ENCODE peak calls at places on chromosome 20, in ten cellular contexts. Q is foreskin fibroblast, B is mucosa of descending colon, S is GM12865, F is heart right ventricle, M is fibroblast of the aortic adventitia, K is prostate gland, T is HL-60, P is tibial nerve, R is stomach. I is an unnamed sample.

GRCh38 chr20:52150440-52151258 is 40.9 kb downstream of the ZFP64 start:
- DNase-seq in Q (peak), B (no peak), S (peak), F (peak), M (peak), K (peak), T (no peak), P (no peak), R (no peak), I (no peak)

GRCh38 chr20:19976595-19977372 is 40.4 kb upstream of the NAA20 start:
- DNase-seq in Q (peak), B (no peak), S (no peak), F (peak), M (peak), K (peak), T (no peak), P (no peak), R (peak), I (no peak)

GRCh38 chr20:10594286-10594868 is 79.4 kb downstream of the JAG1 start:
- DNase-seq in Q (no peak), B (no peak), S (no peak), F (no peak), M (peak), K (no peak), T (no peak), P (no peak), R (no peak), I (no peak)

GRCh38 chr20:35478804-35479472 is 23.5 kb downstream of the CEP250 start:
- DNase-seq in Q (no peak), B (no peak), S (peak), F (no peak), M (no peak), K (no peak), T (no peak), P (no peak), R (no peak), I (no peak)

GRCh38 chr20:25148181-25148981 is 47.1 kb upstream of the ENTPD6 start:
- DNase-seq in Q (peak), B (peak), S (peak), F (peak), M (peak), K (peak), T (no peak), P (peak), R (peak), I (no peak)

GRCh38 chr20:10716855-10717254 is 43.1 kb upstream of the JAG1 start:
- DNase-seq in Q (peak), B (no peak), S (no peak), F (no peak), M (no peak), K (no peak), T (no peak), P (no peak), R (no peak), I (no peak)

GRCh38 chr20:10427060-10427692 is 6.8 kb downstream of the MKKS start:
- DNase-seq in Q (peak), B (peak), S (peak), F (peak), M (peak), K (peak), T (no peak), P (no peak), R (peak), I (no peak)

GRCh38 chr20:38181207-38181693 is 16.2 kb upstream of the TGM2 start:
- DNase-seq in Q (no peak), B (no peak), S (peak), F (no peak), M (no peak), K (no peak), T (no peak), P (no peak), R (no peak), I (no peak)

GRCh38 chr20:48215536-48215935 is 430.3 kb upstream of the SULF2 start:
- DNase-seq in Q (no peak), B (peak), S (no peak), F (no peak), M (no peak), K (no peak), T (no peak), P (no peak), R (no peak), I (no peak)

GRCh38 chr20:19928379-19929360 is 88.5 kb upstream of the NAA20 start:
- DNase-seq in Q (no peak), B (peak), S (no peak), F (no peak), M (no peak), K (peak), T (no peak), P (no peak), R (peak), I (no peak)

GRCh38 chr20:2402271-2402980 is 21.7 kb downstream of the TGM6 start:
- DNase-seq in Q (peak), B (no peak), S (peak), F (no peak), M (peak), K (no peak), T (no peak), P (no peak), R (no peak), I (peak)

GRCh38 chr20:19757487-19757972 is 528 bp upstream of the RIN2 start:
- DNase-seq in Q (peak), B (peak), S (no peak), F (peak), M (peak), K (peak), T (no peak), P (peak), R (peak), I (peak)

GRCh38 chr20:49572857-49573256 is 4.9 kb upstream of the PTGIS start:
- DNase-seq in Q (no peak), B (no peak), S (no peak), F (no peak), M (no peak), K (no peak), T (no peak), P (no peak), R (no peak), I (no peak)

GRCh38 chr20:43942661-43943285 is 28.1 kb downstream of the TOX2 start:
- DNase-seq in Q (peak), B (no peak), S (peak), F (no peak), M (peak), K (no peak), T (peak), P (no peak), R (no peak), I (no peak)

GRCh38 chr20:32029561-32029960 is 19.3 kb downstream of the CCM2L start:
- DNase-seq in Q (no peak), B (no peak), S (no peak), F (no peak), M (no peak), K (no peak), T (no peak), P (no peak), R (no peak), I (no peak)

GRCh38 chr20:32028647-32029372 is 18.6 kb downstream of the CCM2L start:
- DNase-seq in Q (no peak), B (no peak), S (no peak), F (no peak), M (no peak), K (no peak), T (no peak), P (no peak), R (no peak), I (no peak)

GRCh38 chr20:32021091-32021490 is 10.9 kb downstream of the CCM2L start:
- DNase-seq in Q (no peak), B (no peak), S (no peak), F (no peak), M (no peak), K (no peak), T (no peak), P (no peak), R (no peak), I (no peak)

GRCh38 chr20:32027653-32028052 is 17.4 kb downstream of the CCM2L start:
- DNase-seq in Q (no peak), B (no peak), S (no peak), F (no peak), M (no peak), K (no peak), T (no peak), P (no peak), R (no peak), I (no peak)

DNA sequence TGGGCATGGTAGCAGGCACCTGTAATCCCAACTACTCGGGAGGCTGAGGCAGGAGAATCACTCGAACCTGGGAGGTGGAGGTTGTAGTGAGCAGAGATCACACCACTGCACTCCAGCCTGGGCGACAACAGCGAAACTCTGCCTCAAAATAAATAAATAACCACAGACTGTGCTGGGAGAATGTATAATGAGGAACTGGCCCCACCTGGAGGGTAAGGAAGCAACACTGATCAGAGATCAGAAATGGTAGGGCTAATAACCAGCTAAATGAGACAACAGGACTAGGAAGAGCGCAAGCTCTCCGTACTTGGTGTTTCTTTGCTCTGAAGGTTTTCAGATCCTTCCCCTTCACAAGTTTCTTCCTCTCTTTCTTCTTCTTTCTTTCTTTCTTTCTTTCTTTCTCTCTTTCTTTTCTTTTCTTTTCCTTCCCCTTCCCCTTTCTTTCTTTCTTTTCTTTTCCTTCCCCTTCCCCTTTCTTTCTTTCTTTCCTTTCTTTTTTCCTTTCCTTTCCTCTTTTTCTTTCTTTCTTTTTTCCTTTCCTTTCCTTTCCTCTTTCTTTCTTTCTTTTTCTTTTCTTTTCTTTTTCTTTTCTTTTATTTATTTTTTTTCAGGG is 14.6 kb downstream of the CCM2L start:
- DNase-seq in Q (no peak), B (no peak), S (no peak), F (no peak), M (no peak), K (no peak), T (no peak), P (no peak), R (no peak), I (no peak)
- TF ChIP-seq CTCF in Q (no peak), B (no peak), S (no peak), F (no peak), M (no peak), K (no peak), T (no peak), P (no peak), R (no peak), I (no peak)

DNA sequence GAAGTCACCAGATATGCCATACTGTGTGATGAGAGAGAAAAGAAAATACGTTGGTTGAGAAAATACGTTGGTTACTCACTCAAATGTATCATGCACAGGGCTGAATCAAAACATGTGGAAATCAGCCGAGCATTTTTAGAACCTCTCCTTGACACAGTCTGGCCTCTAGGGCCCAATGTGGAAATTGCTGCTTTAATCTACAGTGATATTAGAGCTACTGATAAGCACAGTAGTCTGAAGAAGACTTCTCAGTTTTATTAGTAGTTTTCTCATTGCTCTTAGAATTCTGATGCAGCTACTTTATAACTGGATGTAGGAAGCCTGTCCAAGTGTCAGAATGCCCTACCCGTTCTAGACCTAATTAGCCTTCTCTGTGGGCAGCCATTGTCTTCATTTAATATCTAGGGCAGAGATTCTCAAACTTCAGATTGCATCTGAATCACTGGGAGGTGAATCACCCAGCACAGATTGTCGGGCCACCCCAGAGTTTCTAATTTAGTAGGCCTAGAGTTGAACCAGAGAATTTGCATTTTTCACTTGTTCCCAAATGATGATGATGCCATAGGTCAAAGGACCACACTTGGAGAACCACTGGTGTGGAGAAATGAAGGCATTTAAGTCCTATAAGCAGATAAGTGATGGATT is 229.1 kb downstream of the PLCB1 start:
- DNase-seq in Q (peak), B (no peak), S (peak), F (no peak), M (peak), K (no peak), T (no peak), P (no peak), R (no peak), I (no peak)
- TF ChIP-seq CTCF in Q (peak), B (no peak), S (no peak), F (no peak), M (peak), K (no peak), T (no peak), P (no peak), R (no peak), I (no peak)

DNA sequence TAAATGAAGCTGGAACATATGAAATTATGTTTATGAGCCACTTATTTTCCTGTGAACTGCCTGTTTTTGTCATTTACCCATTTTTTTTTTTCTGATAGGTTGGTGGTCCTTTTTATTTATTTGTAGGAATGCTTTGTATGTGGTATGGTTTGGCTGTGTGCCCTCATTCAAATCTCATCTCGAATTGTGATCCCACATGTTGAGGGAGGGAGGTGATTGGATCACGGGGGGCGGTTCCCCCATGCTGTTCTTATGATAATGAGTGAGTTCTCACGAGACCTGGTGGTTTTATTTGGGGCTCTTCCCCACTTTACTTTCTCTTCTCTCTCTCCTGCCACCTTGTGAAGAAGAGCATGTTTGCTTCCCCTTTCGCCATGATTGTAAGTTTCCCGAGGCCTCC is 77.3 kb downstream of the CDH26 start:
- DNase-seq in Q (no peak), B (no peak), S (no peak), F (no peak), M (no peak), K (no peak), T (no peak), P (no peak), R (no peak), I (peak)
- TF ChIP-seq CTCF in Q (no peak), B (no peak), S (no peak), F (no peak), M (no peak), K (no peak), T (no peak), P (no peak), R (no peak), I (no peak)

DNA sequence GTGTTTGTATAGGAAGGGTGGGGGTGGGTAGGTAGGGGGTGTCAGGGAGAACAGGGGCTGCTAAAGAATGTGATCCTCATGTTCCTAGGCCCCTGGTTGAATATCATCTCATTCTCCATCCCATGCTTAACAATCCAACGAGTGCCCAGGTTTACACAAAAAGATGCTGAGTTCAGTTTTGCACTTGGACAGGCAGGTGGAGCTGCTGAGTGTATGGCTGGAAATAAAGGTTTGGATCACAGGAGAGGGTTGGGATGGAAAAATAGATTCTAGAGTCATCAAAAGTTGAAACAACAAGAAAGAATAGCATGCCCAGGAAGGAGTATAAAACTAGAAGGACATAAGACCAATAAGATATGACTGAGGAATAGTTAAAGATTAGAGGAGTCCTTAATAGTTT is 14.2 kb downstream of the CHD6 start:
- DNase-seq in Q (no peak), B (no peak), S (no peak), F (no peak), M (no peak), K (no peak), T (no peak), P (no peak), R (no peak), I (no peak)
- TF ChIP-seq CTCF in Q (no peak), B (no peak), S (no peak), F (no peak), M (peak), K (no peak), T (no peak), P (no peak), R (no peak), I (no peak)

GRCh38 chr20:45976132-45976531 is 4.1 kb upstream of the ZNF335 start:
- DNase-seq in Q (no peak), B (no peak), S (no peak), F (no peak), M (no peak), K (no peak), T (no peak), P (no peak), R (no peak), I (no peak)
- TF ChIP-seq CTCF in Q (no peak), B (no peak), S (no peak), F (no peak), M (no peak), K (no peak), T (no peak), P (no peak), R (no peak), I (no peak)

GRCh38 chr20:14148042-14148441 is 152.7 kb downstream of the MACROD2 start:
- DNase-seq in Q (peak), B (no peak), S (no peak), F (no peak), M (peak), K (no peak), T (no peak), P (no peak), R (no peak), I (no peak)

GRCh38 chr20:14142964-14143627 is 147.8 kb downstream of the MACROD2 start:
- DNase-seq in Q (peak), B (no peak), S (no peak), F (no peak), M (peak), K (no peak), T (no peak), P (no peak), R (no peak), I (no peak)

DNA sequence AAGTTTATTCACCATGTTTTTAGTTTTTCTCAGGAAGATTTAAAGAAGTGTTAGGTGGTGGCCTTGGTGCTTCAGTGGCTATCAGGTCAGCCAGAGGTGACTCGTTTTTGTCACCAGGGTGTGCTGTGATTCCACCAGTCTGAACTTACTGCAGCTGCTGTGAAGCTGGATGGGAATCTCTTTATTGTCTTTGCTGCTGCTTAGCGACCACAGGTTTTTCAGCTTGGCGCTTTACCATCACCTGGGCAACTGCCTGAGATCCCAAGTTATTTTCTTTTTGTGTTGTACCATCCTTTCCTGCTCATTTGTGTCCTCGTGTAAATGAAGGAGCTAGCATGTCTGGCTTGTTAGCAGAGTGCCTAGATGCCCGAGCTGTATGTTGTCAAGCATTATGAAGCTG is 146.9 kb downstream of the MACROD2 start:
- DNase-seq in Q (peak), B (no peak), S (peak), F (peak), M (peak), K (peak), T (peak), P (no peak), R (peak), I (no peak)
- TF ChIP-seq CTCF in Q (peak), B (no peak), S (peak), F (peak), M (peak), K (peak), T (no peak), P (peak), R (peak), I (peak)

GRCh38 chr20:23446505-23446904 is 6.2 kb downstream of the CST11 start:
- DNase-seq in Q (peak), B (peak), S (peak), F (peak), M (peak), K (no peak), T (peak), P (no peak), R (peak), I (no peak)
- TF ChIP-seq CTCF in Q (peak), B (no peak), S (peak), F (peak), M (peak), K (no peak), T (peak), P (no peak), R (peak), I (peak)

DNA sequence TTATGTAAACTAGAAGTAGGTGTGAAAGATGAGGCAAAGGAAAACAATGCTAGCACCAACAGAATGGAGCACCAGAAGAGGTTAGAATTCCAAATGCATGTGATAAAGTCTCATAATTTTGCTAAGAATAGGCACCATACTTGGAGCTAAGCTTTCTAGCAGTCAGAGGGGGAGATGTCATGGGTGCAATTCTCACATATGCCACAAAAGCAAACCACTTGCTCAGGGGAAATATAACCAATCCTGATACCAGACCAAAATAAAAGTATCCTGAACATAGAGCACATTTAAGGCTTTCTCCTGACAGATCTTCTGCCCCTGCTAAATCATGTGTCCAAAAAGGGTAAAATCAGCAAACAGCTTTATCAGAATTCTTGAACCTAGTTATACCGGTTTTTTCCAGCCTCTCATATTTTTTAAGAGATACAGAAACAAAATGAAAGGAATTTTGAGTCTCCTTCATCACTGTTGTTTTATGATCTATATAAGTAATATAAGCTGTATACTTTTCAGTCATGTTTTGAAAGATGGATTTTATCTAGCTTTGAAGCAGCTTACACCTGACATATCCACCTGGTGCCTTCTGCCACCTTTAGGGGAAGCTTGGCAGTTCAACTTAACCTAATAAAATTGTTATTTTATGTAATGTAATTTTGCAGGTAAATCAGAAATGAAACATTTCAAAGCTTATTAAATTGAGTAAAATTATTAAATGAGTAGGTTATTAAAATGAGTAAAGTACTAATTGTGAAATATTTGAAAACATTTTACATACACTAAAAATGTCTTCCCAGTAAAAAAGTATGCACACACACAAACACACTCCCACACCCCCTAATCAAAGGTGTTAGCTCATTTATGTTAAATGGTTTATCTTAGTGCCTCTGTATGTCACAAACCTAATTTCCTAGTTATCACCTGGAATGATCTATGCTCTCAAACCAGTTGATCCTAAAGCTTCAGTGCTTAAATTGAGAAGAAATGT is 2.8 kb downstream of the SPO11 start:
- DNase-seq in Q (no peak), B (no peak), S (no peak), F (no peak), M (no peak), K (no peak), T (no peak), P (no peak), R (no peak), I (no peak)
- TF ChIP-seq CTCF in Q (no peak), B (no peak), S (no peak), F (no peak), M (no peak), K (peak), T (no peak), P (no peak), R (no peak), I (no peak)

GRCh38 chr20:62704341-62704948 is 4.2 kb upstream of the NTSR1 start:
- DNase-seq in Q (peak), B (peak), S (no peak), F (peak), M (peak), K (peak), T (peak), P (peak), R (peak), I (peak)
- TF ChIP-seq CTCF in Q (no peak), B (no peak), S (no peak), F (no peak), M (peak), K (no peak), T (no peak), P (no peak), R (no peak), I (no peak)

I was measured in osteocyte.